ENCODE peak calls at places on chromosomes 1 and 21, in ten cellular contexts. E is GM13977, S is esophagus squamous epithelium, T is uterus, A is astrocyte of the spinal cord, M is Caco-2, O is progenitor cell of endocrine pancreas, U is foreskin fibroblast, F is neural crest cell, K is nephron progenitor cell. X is an unnamed sample.

GRCh38 chr1:160205974-160206369 is 788 bp downstream of the PEA15 start:
- DNase-seq in E (peak), S (no peak), T (peak), A (peak), M (no peak), O (no peak), U (peak), F (no peak), K (no peak), X (no peak)

GRCh38 chr1:237058470-237058869 is 16.5 kb downstream of the RYR2 start:
- DNase-seq in E (no peak), S (no peak), T (no peak), A (no peak), M (no peak), O (no peak), U (no peak), F (no peak), K (no peak), X (no peak)

GRCh38 chr1:219629481-219629880 is 16.6 kb upstream of the ZC3H11B start:
- DNase-seq in E (no peak), S (no peak), T (no peak), A (no peak), M (no peak), O (no peak), U (no peak), F (no peak), K (no peak), X (no peak)

GRCh38 chr1:66073357-66073756 is 280.7 kb downstream of the PDE4B start:
- DNase-seq in E (no peak), S (no peak), T (no peak), A (no peak), M (no peak), O (no peak), U (no peak), F (no peak), K (no peak), X (no peak)

GRCh38 chr21:34311561-34312330 is 52.1 kb upstream of the KCNE2 start:
- DNase-seq in E (no peak), S (no peak), T (no peak), A (no peak), M (no peak), O (no peak), U (no peak), F (no peak), K (no peak), X (no peak)

GRCh38 chr1:46203738-46204405 is 738 bp downstream of the LURAP1 start:
- DNase-seq in E (no peak), S (no peak), T (no peak), A (peak), M (no peak), O (no peak), U (no peak), F (no peak), K (no peak), X (no peak)

GRCh38 chr1:201930137-201930536 is 16.2 kb downstream of the LMOD1 start:
- DNase-seq in E (no peak), S (no peak), T (no peak), A (no peak), M (no peak), O (no peak), U (no peak), F (no peak), K (no peak), X (no peak)

GRCh38 chr1:21664806-21665588 is 4.2 kb downstream of the RAP1GAP start:
- DNase-seq in E (no peak), S (no peak), T (no peak), A (no peak), M (no peak), O (no peak), U (no peak), F (no peak), K (no peak), X (no peak)

GRCh38 chr1:234989019-234989418 is 139.6 kb downstream of the TOMM20 start:
- DNase-seq in E (no peak), S (no peak), T (no peak), A (no peak), M (no peak), O (no peak), U (peak), F (no peak), K (peak), X (no peak)

GRCh38 chr1:51454554-51454953 is 64.5 kb downstream of the EPS15 start:
- DNase-seq in E (no peak), S (no peak), T (no peak), A (no peak), M (no peak), O (no peak), U (no peak), F (no peak), K (no peak), X (no peak)

GRCh38 chr1:206507395-206508129 is at the start of gene RASSF5:
- DNase-seq in E (peak), S (peak), T (peak), A (peak), M (peak), O (peak), U (peak), F (peak), K (peak), X (peak)

GRCh38 chr1:164590592-164590991 is 31.6 kb downstream of the PBX1 start:
- DNase-seq in E (no peak), S (no peak), T (no peak), A (no peak), M (no peak), O (no peak), U (no peak), F (no peak), K (no peak), X (no peak)

GRCh38 chr1:62084304-62084905 is 110.2 kb upstream of the L1TD1 start:
- DNase-seq in E (no peak), S (no peak), T (no peak), A (peak), M (no peak), O (no peak), U (no peak), F (no peak), K (no peak), X (no peak)

GRCh38 chr1:161382214-161383019 is 14.7 kb upstream of the CFAP126 start:
- DNase-seq in E (peak), S (no peak), T (no peak), A (peak), M (no peak), O (no peak), U (peak), F (no peak), K (no peak), X (peak)

GRCh38 chr1:35567947-35568558 is 5.1 kb upstream of the TFAP2E start:
- DNase-seq in E (no peak), S (no peak), T (no peak), A (no peak), M (no peak), O (no peak), U (no peak), F (no peak), K (no peak), X (no peak)

GRCh38 chr21:28974531-28975227 is 18.0 kb downstream of the LTN1 start:
- DNase-seq in E (no peak), S (no peak), T (no peak), A (no peak), M (no peak), O (no peak), U (no peak), F (no peak), K (no peak), X (no peak)

GRCh38 chr1:90458023-90458422 is 259.1 kb downstream of the BARHL2 start:
- DNase-seq in E (no peak), S (no peak), T (no peak), A (no peak), M (no peak), O (no peak), U (no peak), F (no peak), K (no peak), X (no peak)

GRCh38 chr1:155305881-155306391 is 2.7 kb upstream of the FDPS start:
- DNase-seq in E (no peak), S (no peak), T (no peak), A (no peak), M (no peak), O (no peak), U (no peak), F (no peak), K (no peak), X (no peak)

GRCh38 chr1:41423511-41424191 is 60.8 kb downstream of the EDN2 start:
- DNase-seq in E (no peak), S (no peak), T (no peak), A (no peak), M (no peak), O (no peak), U (no peak), F (no peak), K (peak), X (no peak)
- TF ChIP-seq CTCF in E (peak), S (no peak), T (no peak), A (peak), M (peak), O (peak), U (no peak), F (peak), K (peak), X (peak)

GRCh38 chr1:226637147-226637935 is 88.8 kb downstream of the STUM start:
- DNase-seq in E (no peak), S (no peak), T (peak), A (no peak), M (no peak), O (no peak), U (peak), F (no peak), K (peak), X (peak)
- TF ChIP-seq CTCF in E (no peak), S (peak), T (peak), A (peak), M (peak), O (peak), U (peak), F (peak), K (peak), X (peak)

GRCh38 chr1:153678519-153679336 is at the start of gene NPR1:
- DNase-seq in E (peak), S (no peak), T (peak), A (no peak), M (no peak), O (no peak), U (peak), F (no peak), K (peak), X (peak)

GRCh38 chr1:153679337-153680119 is 1.0 kb downstream of the NPR1 start:
- DNase-seq in E (peak), S (no peak), T (peak), A (no peak), M (no peak), O (peak), U (no peak), F (peak), K (peak), X (peak)

GRCh38 chr1:153682730-153683129 is 4.2 kb downstream of the NPR1 start:
- DNase-seq in E (no peak), S (no peak), T (no peak), A (no peak), M (no peak), O (no peak), U (no peak), F (no peak), K (no peak), X (no peak)

GRCh38 chr1:153680120-153680403 is 1.6 kb downstream of the NPR1 start:
- DNase-seq in E (no peak), S (no peak), T (no peak), A (no peak), M (no peak), O (no peak), U (no peak), F (no peak), K (no peak), X (no peak)

DNA sequence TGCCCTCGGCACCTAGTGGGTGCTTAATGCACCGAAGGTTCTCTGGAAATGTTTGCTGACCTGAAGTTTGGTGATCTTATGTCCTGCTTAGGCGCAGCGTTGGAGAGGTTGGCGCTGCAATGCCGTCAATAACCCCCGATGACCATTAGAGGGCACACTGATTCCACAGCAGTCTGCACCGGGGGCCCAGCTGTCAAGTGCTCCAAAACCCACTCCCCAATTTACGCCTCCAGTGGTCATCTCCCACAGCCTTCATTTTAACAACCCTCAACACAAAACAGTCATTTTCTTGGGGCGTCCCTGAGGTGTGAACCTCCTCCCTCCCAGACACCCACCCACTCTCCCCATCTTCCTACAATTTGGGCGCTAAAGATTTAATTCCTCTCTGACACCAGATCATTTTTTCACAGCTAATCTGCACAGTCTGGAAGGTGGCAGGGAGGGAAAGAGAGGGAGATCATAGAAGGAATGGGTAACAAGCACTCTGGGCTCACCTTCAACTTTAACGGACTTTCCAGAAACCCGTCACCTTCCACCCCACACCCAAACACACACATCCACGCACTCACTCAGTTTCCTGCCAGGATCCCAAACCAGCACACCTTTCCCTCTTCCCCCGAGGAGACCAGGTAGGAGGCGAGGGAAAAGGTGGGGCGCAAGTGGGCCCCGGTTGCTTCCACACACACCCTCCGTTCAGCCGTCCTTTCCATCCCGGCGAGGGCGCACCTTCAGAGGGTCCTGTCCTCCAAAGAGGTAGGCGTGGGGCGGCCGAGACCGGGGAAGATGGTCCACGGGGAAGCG is 570 bp upstream of the NPR1 start:
- DNase-seq in E (peak), S (no peak), T (peak), A (peak), M (peak), O (peak), U (no peak), F (peak), K (peak), X (peak)
- TF ChIP-seq CTCF in E (peak), S (peak), T (peak), A (peak), M (peak), O (peak), U (peak), F (peak), K (peak), X (peak)

DNA sequence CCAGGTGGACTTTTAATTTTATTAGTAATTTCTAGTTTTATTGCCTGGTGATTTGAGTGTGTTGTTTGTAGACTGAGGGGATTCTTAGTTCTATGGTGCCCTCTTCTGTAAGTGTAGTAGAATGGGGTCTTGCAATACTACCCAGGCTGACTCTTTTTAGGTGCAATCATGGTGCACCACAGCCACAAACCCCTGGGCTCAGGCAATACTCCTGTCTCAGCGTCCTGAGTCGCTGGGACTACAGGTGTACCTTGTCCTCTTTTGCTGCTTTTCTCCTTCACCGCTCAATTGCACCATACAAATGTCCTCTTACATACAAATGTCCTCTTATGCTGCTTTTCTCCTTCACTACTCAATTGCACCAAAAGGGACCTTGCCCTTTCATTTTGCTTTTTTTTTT is 43.1 kb downstream of the SCP2 start:
- DNase-seq in E (no peak), S (no peak), T (no peak), A (peak), M (no peak), O (no peak), U (peak), F (no peak), K (no peak), X (peak)
- TF ChIP-seq CTCF in E (peak), S (no peak), T (peak), A (peak), M (peak), O (peak), U (no peak), F (peak), K (no peak), X (peak)

GRCh38 chr1:188365874-188366273 is 1537.1 kb downstream of the PLA2G4A start:
- DNase-seq in E (no peak), S (no peak), T (no peak), A (no peak), M (no peak), O (no peak), U (no peak), F (no peak), K (no peak), X (no peak)
- TF ChIP-seq CTCF in E (no peak), S (no peak), T (no peak), A (no peak), M (no peak), O (peak), U (no peak), F (no peak), K (no peak), X (no peak)